ENCODE peak calls at places on chromosomes 16 and 17, in seven cellular contexts. R is IMR-90, M is H9, T is mesendoderm, O is neuronal stem cell, E is H1, K is trophoblast cell. S is an unnamed sample.

GRCh38 chr17:81652901-81653771 is 3.2 kb downstream of the PDE6G start:
- DNase-seq in R (no peak), M (peak; percentile 88), T (peak; percentile 44), O (no peak), E (peak; percentile 77), K (no peak), S (no peak)

GRCh38 chr16:84887207-84887606 is 67.4 kb downstream of the CRISPLD2 start:
- DNase-seq in R (no peak), M (no peak), T (no peak), O (no peak), E (no peak), K (no peak), S (no peak)

GRCh38 chr17:72254808-72255449 is 134.1 kb downstream of the SOX9 start:
- DNase-seq in R (peak; percentile 37), M (no peak), T (no peak), O (no peak), E (no peak), K (no peak), S (no peak)

GRCh38 chr17:78724544-78724943 is 57.5 kb downstream of the CYTH1 start:
- DNase-seq in R (no peak), M (no peak), T (peak; percentile 53), O (no peak), E (no peak), K (no peak), S (no peak)

GRCh38 chr17:61366715-61367413 is 32.8 kb upstream of the TBX2 start:
- DNase-seq in R (no peak), M (no peak), T (peak; percentile 40), O (no peak), E (no peak), K (no peak), S (no peak)

GRCh38 chr16:50718761-50719400 is 23.0 kb upstream of the CYLD start:
- DNase-seq in R (no peak), M (no peak), T (no peak), O (no peak), E (no peak), K (peak; percentile 51), S (no peak)

GRCh38 chr17:17033466-17033865 is 8.8 kb upstream of the MPRIP start:
- DNase-seq in R (no peak), M (no peak), T (no peak), O (no peak), E (no peak), K (no peak), S (no peak)

GRCh38 chr17:27360507-27360906 is 66.6 kb downstream of the WSB1 start:
- DNase-seq in R (no peak), M (no peak), T (no peak), O (no peak), E (no peak), K (no peak), S (no peak)

GRCh38 chr17:39225308-39225973 is at the start of gene STAC2:
- DNase-seq in R (no peak), M (no peak), T (no peak), O (no peak), E (no peak), K (no peak), S (no peak)

GRCh38 chr17:39225974-39226683 is 384 bp upstream of the STAC2 start:
- DNase-seq in R (peak; percentile 20), M (peak; percentile 100), T (peak; percentile 91), O (peak; percentile 91), E (peak; percentile 98), K (no peak), S (peak; percentile 50)

GRCh38 chr17:39222866-39223834 is 2.6 kb downstream of the STAC2 start:
- DNase-seq in R (no peak), M (no peak), T (no peak), O (no peak), E (no peak), K (no peak), S (no peak)

GRCh38 chr17:39223907-39224777 is 1.6 kb downstream of the STAC2 start:
- DNase-seq in R (no peak), M (no peak), T (no peak), O (no peak), E (peak; percentile 62), K (no peak), S (no peak)

GRCh38 chr17:39224778-39225307 is 902 bp downstream of the STAC2 start:
- DNase-seq in R (no peak), M (no peak), T (no peak), O (no peak), E (no peak), K (no peak), S (no peak)
- H3K4me2 ChIP-seq in R (no peak overlapping the region), M (peak overlapping the region; percentile 44), T (peak overlapping the region; percentile 64), O (peak overlapping the region; percentile 94), E (peak overlapping the region; percentile 72), K (peak overlapping the region; percentile 55), S (peak overlapping the region; percentile 38)

GRCh38 chr17:5139454-5139725 is 23.6 kb downstream of the USP6 start:
- DNase-seq in R (no peak), M (no peak), T (no peak), O (no peak), E (no peak), K (no peak), S (no peak)

GRCh38 chr17:5135726-5136579 is 20.1 kb downstream of the USP6 start:
- DNase-seq in R (no peak), M (peak; percentile 23), T (no peak), O (no peak), E (peak; percentile 22), K (no peak), S (no peak)

GRCh38 chr17:5133311-5133710 is 17.5 kb downstream of the USP6 start:
- DNase-seq in R (no peak), M (no peak), T (no peak), O (no peak), E (no peak), K (no peak), S (no peak)

DNA sequence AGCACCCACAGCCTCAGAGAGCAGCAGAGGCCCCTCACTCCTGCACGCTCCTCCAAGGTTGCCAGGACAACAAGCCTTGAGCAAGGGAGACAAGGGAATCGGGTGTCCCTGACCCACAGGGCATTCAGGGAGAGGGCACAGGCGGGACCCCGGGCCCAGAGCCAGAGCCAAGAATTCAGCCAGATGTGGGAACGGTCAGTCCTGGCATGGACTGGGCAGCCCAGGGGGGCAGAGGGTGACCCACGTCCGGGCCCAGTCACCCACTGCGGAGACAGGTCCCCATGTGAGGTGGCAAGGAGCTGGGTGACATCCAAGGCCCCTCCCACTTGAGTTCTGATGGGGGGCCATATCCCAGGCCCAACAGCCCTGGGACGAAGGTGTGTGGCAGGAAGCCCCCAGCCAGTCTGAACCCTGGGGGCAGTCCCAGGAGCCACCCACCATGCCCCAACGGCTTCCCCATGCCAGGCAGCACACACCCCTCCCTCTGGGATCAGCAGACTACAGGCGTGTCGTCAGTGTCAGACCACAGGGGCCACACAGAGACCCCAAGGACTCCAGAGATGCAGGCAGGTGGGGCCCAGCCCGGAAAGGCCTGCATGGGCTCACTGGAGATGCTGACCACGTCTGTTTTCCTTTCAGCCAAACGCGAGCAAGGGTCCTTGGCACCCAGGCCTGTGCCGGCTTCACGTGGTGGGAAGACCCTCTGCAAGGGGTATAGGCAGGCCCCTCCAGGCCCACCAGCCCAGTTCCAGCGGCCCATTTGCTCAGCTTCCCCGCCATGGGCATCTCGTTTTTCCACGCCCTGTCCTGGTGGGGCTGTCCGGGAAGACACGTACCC is 23.0 kb downstream of the USP6 start:
- DNase-seq in R (no peak), M (peak; percentile 24), T (no peak), O (no peak), E (no peak), K (no peak), S (no peak)
- H2BK120ac ChIP-seq in R (no peak overlapping the region), M (no peak overlapping the region), T (no peak overlapping the region), O (no peak overlapping the region), E (no peak overlapping the region), K (no peak overlapping the region), S (no peak overlapping the region)

DNA sequence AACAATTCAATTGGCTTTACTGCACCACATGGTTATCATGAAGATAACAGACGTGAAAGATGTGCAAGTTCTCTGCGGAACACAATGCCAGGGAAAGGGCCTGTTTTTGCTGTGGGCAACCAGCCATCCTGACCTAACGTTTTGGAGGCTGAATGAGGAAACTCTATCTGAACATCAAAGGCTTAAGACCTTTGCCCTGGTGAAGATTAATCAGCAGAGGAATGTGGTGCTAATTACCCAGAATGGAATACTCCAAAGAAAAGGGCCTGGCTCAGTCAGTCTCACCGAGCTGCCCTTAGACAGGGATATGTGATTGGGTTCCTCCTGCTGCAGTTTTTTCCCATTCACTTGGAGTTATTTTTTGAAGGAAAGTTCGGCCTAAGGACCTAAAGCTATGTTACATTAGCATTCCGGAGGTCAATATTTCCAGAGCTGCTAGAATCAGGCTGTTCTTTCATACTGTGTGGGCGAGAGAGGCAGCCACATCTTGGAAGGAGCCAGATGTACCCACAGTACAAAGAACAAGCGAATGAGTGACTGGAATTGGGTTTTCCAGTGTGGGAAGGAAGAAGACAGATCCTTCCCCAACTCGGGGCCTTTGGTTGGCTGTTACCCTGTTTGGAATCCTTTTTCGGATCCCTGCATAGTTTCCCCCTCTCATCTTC is 15.5 kb downstream of the ASIC2 start:
- DNase-seq in R (no peak), M (no peak), T (peak; percentile 88), O (peak; percentile 38), E (no peak), K (no peak), S (no peak)
- H3K4me2 ChIP-seq in R (no peak overlapping the region), M (no peak overlapping the region), T (no peak overlapping the region), O (no peak overlapping the region), E (no peak overlapping the region), K (no peak overlapping the region), S (no peak overlapping the region)

GRCh38 chr17:43813386-43813785 is 19.6 kb downstream of the MPP3 start:
- DNase-seq in R (no peak), M (no peak), T (no peak), O (no peak), E (no peak), K (no peak), S (no peak)

GRCh38 chr17:43814026-43814425 is 18.9 kb downstream of the MPP3 start:
- DNase-seq in R (no peak), M (peak; percentile 82), T (peak; percentile 44), O (no peak), E (peak; percentile 58), K (no peak), S (no peak)

GRCh38 chr17:43816336-43817320 is 16.3 kb downstream of the MPP3 start:
- DNase-seq in R (no peak), M (no peak), T (no peak), O (no peak), E (no peak), K (no peak), S (no peak)

GRCh38 chr17:43812396-43813265 is 20.3 kb downstream of the MPP3 start:
- DNase-seq in R (no peak), M (no peak), T (no peak), O (no peak), E (no peak), K (no peak), S (no peak)

GRCh38 chr17:43814714-43815113 is 18.2 kb downstream of the MPP3 start:
- DNase-seq in R (peak; percentile 77), M (no peak), T (no peak), O (no peak), E (no peak), K (no peak), S (peak; percentile 80)
- H2BK120ac ChIP-seq in R (peak overlapping the region; percentile 68), M (no peak overlapping the region), T (no peak overlapping the region), O (no peak overlapping the region), E (no peak overlapping the region), K (no peak overlapping the region), S (no peak overlapping the region)

S was measured in mesenchymal stem cell.